ENCODE peak calls at places on chromosomes 4 and X, in ten cellular contexts. G is stimulated activated CD4-positive, alpha-beta T cell treated with anti-CD3 and anti-CD28 coated beads, Interleukin-4, amount 100 ng/mL, for 24 hours; I is H54; A is brain microvascular endothelial cell; N is HTR-8/SVneo; Q is activated CD8-positive, alpha-beta memory T cell treated with anti-CD3 and anti-CD28 coated beads for 48 hours; M is keratinocyte; X is activated CD8-positive, alpha-beta T cell treated with anti-CD3 and anti-CD28 coated beads for 36 hours; R is H7; Y is stimulated activated CD8-positive, alpha-beta memory T cell treated with anti-CD3 and anti-CD28 coated beads, Interleukin-7, amount 100 ng/mL, for 1 hour. J is an unnamed sample.
A peak's percentile ranks its signal among the peaks of the same experiment; 100 is the strongest.

GRCh38 chr4:15851969-15852368 is 73.8 kb downstream of the CD38 start:
- DNase-seq in G (no peak), I (no peak), A (no peak), N (no peak), Q (no peak), M (no peak), X (no peak), R (no peak), Y (no peak), J (no peak)

GRCh38 chr4:112153222-112153791 is 8.1 kb downstream of the FAM241A start:
- DNase-seq in G (no peak), I (no peak), A (no peak), N (no peak), Q (no peak), M (no peak), X (peak; percentile 50), R (no peak), Y (no peak), J (no peak)

GRCh38 chrX:130085551-130085986 is 24.7 kb downstream of the ELF4 start:
- DNase-seq in G (peak; percentile 7), I (no peak), A (no peak), N (no peak), Q (no peak), M (no peak), X (no peak), R (no peak), Y (no peak), J (peak; percentile 29)

GRCh38 chr4:103400405-103400804 is 202.3 kb upstream of the CENPE start:
- DNase-seq in G (no peak), I (peak; percentile 2), A (peak; percentile 70), N (no peak), Q (no peak), M (peak; percentile 11), X (no peak), R (no peak), Y (no peak), J (no peak)

GRCh38 chrX:3811331-3812311 is 98.2 kb upstream of the PRKX start:
- DNase-seq in G (peak; percentile 58), I (no peak), A (peak; percentile 12), N (peak; percentile 54), Q (no peak), M (no peak), X (peak; percentile 59), R (peak; percentile 67), Y (no peak), J (peak; percentile 57)

GRCh38 chrX:12949927-12950656 is 24.8 kb upstream of the TMSB4X start:
- DNase-seq in G (peak; percentile 87), I (no peak), A (peak; percentile 87), N (no peak), Q (peak; percentile 81), M (no peak), X (peak; percentile 93), R (no peak), Y (peak; percentile 55), J (peak; percentile 94)

GRCh38 chr4:104829761-104830160 is 316.9 kb upstream of the TET2 start:
- DNase-seq in G (no peak), I (no peak), A (no peak), N (no peak), Q (no peak), M (no peak), X (no peak), R (no peak), Y (no peak), J (no peak)

GRCh38 chrX:20967725-20968124 is 406.5 kb upstream of the CNKSR2 start:
- DNase-seq in G (no peak), I (no peak), A (no peak), N (no peak), Q (no peak), M (no peak), X (no peak), R (no peak), Y (no peak), J (no peak)

GRCh38 chrX:56503941-56504673 is 59.3 kb upstream of the UBQLN2 start:
- DNase-seq in G (no peak), I (no peak), A (no peak), N (no peak), Q (no peak), M (peak; percentile 53), X (no peak), R (no peak), Y (no peak), J (no peak)

GRCh38 chr4:85677286-85677685 is 202.3 kb downstream of the ARHGAP24 start:
- DNase-seq in G (no peak), I (no peak), A (no peak), N (no peak), Q (no peak), M (no peak), X (no peak), R (no peak), Y (no peak), J (no peak)

GRCh38 chr4:101049549-101050001 is 297.8 kb downstream of the PPP3CA start:
- DNase-seq in G (no peak), I (no peak), A (no peak), N (no peak), Q (no peak), M (no peak), X (no peak), R (no peak), Y (no peak), J (no peak)

GRCh38 chrX:129762448-129762847 is 17.3 kb upstream of the SASH3 start:
- DNase-seq in G (no peak), I (no peak), A (no peak), N (no peak), Q (no peak), M (no peak), X (no peak), R (no peak), Y (no peak), J (no peak)

GRCh38 chr4:175833574-175834350 is 21.7 kb upstream of the GPM6A start:
- DNase-seq in G (no peak), I (no peak), A (no peak), N (peak; percentile 3), Q (no peak), M (no peak), X (no peak), R (no peak), Y (no peak), J (no peak)

GRCh38 chrX:41475611-41476241 is 28.6 kb downstream of the NYX start:
- DNase-seq in G (no peak), I (no peak), A (no peak), N (no peak), Q (no peak), M (no peak), X (no peak), R (peak; percentile 86), Y (no peak), J (no peak)

GRCh38 chr4:78379991-78380739 is 171.4 kb upstream of the ANXA3 start:
- DNase-seq in G (no peak), I (no peak), A (no peak), N (no peak), Q (no peak), M (no peak), X (no peak), R (no peak), Y (no peak), J (no peak)

GRCh38 chr4:104490096-104490769 is 4.5 kb downstream of the CXXC4 start:
- DNase-seq in G (no peak), I (peak; percentile 11), A (no peak), N (no peak), Q (no peak), M (no peak), X (peak; percentile 14), R (peak; percentile 39), Y (no peak), J (no peak)

GRCh38 chr4:101864660-101865059 is 74.1 kb downstream of the BANK1 start:
- DNase-seq in G (no peak), I (no peak), A (no peak), N (no peak), Q (no peak), M (no peak), X (no peak), R (no peak), Y (no peak), J (no peak)

GRCh38 chr4:2712261-2712842 is 43.8 kb downstream of the TNIP2 start:
- DNase-seq in G (no peak), I (no peak), A (no peak), N (no peak), Q (no peak), M (no peak), X (no peak), R (peak; percentile 49), Y (no peak), J (no peak)

GRCh38 chrX:153708415-153708814 is 15.8 kb downstream of the BCAP31 start:
- DNase-seq in G (peak; percentile 36), I (peak; percentile 88), A (peak; percentile 76), N (peak; percentile 51), Q (no peak), M (no peak), X (peak; percentile 52), R (peak; percentile 83), Y (no peak), J (peak; percentile 65)

GRCh38 chr4:144338834-144339233 is 198.3 kb upstream of the GYPA start:
- DNase-seq in G (no peak), I (no peak), A (no peak), N (no peak), Q (no peak), M (no peak), X (no peak), R (no peak), Y (no peak), J (no peak)

GRCh38 chr4:74109894-74110605 is 11.1 kb upstream of the CXCL2 start:
- DNase-seq in G (no peak), I (no peak), A (peak; percentile 91), N (peak; percentile 17), Q (no peak), M (peak; percentile 33), X (no peak), R (no peak), Y (no peak), J (no peak)

GRCh38 chr4:24774452-24774851 is 20.9 kb upstream of the SOD3 start:
- DNase-seq in G (no peak), I (no peak), A (no peak), N (no peak), Q (no peak), M (no peak), X (no peak), R (no peak), Y (no peak), J (no peak)

GRCh38 chrX:9708923-9709553 is 56.6 kb downstream of the GPR143 start:
- DNase-seq in G (peak; percentile 73), I (peak; percentile 8), A (peak; percentile 41), N (peak; percentile 49), Q (peak; percentile 50), M (no peak), X (peak; percentile 81), R (peak; percentile 90), Y (peak; percentile 53), J (peak; percentile 79)

GRCh38 chr4:146098397-146098796 is 77.1 kb upstream of the LSM6 start:
- DNase-seq in G (no peak), I (no peak), A (no peak), N (no peak), Q (no peak), M (no peak), X (no peak), R (no peak), Y (no peak), J (no peak)

GRCh38 chr4:112284166-112284565 is 1.5 kb downstream of the TIFA start:
- DNase-seq in G (no peak), I (no peak), A (no peak), N (no peak), Q (no peak), M (no peak), X (peak; percentile 24), R (no peak), Y (no peak), J (peak; percentile 28)

GRCh38 chr4:149047368-149047767 is 605.2 kb upstream of the NR3C2 start:
- DNase-seq in G (no peak), I (no peak), A (peak; percentile 39), N (no peak), Q (no peak), M (no peak), X (no peak), R (no peak), Y (no peak), J (no peak)

GRCh38 chrX:17563515-17563914 is 173.8 kb upstream of the SCML1 start:
- DNase-seq in G (no peak), I (no peak), A (peak; percentile 35), N (no peak), Q (no peak), M (no peak), X (no peak), R (no peak), Y (no peak), J (peak; percentile 25)

GRCh38 chr4:5471206-5471605 is 237.2 kb downstream of the EVC2 start:
- DNase-seq in G (no peak), I (no peak), A (no peak), N (no peak), Q (no peak), M (no peak), X (no peak), R (no peak), Y (no peak), J (no peak)